ENCODE peak calls at places on chromosomes 5 and 9, in four cellular contexts. W is natural killer cell, K is choroid plexus epithelial cell, Q is A673. Z is an unnamed sample.

GRCh38 chr9:27703591-27703990 is 130.3 kb upstream of the C9orf72 start:
- DNase-seq in K (no peak), W (no peak), Q (no peak), Z (no peak)

GRCh38 chr5:67908145-67908765 is 307.3 kb upstream of the PIK3R1 start:
- DNase-seq in K (no peak), W (no peak), Q (peak; percentile 1), Z (no peak)

GRCh38 chr5:378976-379742 is 57.6 kb downstream of the AHRR start:
- DNase-seq in K (no peak), Q (no peak), W (no peak), Z (peak; percentile 34)

GRCh38 chr9:5557606-5558587 is 47.6 kb downstream of the PDCD1LG2 start:
- DNase-seq in K (no peak), Q (peak; percentile 28), W (peak; percentile 25), Z (no peak)

GRCh38 chr9:113516840-113517577 is 53.5 kb downstream of the RGS3 start:
- DNase-seq in W (peak; percentile 75), K (peak; percentile 21), Q (no peak), Z (no peak)

GRCh38 chr5:54717870-54718269 is 200.3 kb downstream of the SNX18 start:
- DNase-seq in K (no peak), W (no peak), Q (no peak), Z (no peak)

GRCh38 chr5:37989884-37990283 is 150.0 kb upstream of the GDNF start:
- DNase-seq in K (no peak), Q (no peak), W (no peak), Z (no peak)

GRCh38 chr9:14511452-14511851 is 181.8 kb downstream of the ZDHHC21 start:
- DNase-seq in Q (no peak), W (no peak), K (peak; percentile 5), Z (no peak)

GRCh38 chr5:148730272-148730954 is 76.1 kb upstream of the HTR4 start:
- DNase-seq in W (no peak), K (peak; percentile 49), Q (no peak), Z (no peak)

GRCh38 chr5:173582198-173583092 is 34.0 kb downstream of the BOD1 start:
- DNase-seq in W (no peak), K (no peak), Q (peak; percentile 53), Z (no peak)

GRCh38 chr9:115614931-115615401 is 497.0 kb upstream of the TNC start:
- DNase-seq in Q (no peak), W (no peak), K (peak; percentile 43), Z (no peak)

GRCh38 chr9:74644015-74644414 is 146.9 kb downstream of the RORB start:
- DNase-seq in W (no peak), Q (no peak), K (no peak), Z (no peak)

GRCh38 chr5:43530648-43531047 is 15.7 kb upstream of the C5orf34 start:
- DNase-seq in Q (no peak), W (no peak), K (no peak), Z (no peak)

GRCh38 chr9:137320555-137321384 is 18.7 kb upstream of the NRARP start:
- DNase-seq in K (no peak), Q (peak; percentile 58), W (no peak), Z (peak; percentile 67)

GRCh38 chr5:57470339-57470738 is 12.3 kb downstream of the ACTBL2 start:
- DNase-seq in Q (peak; percentile 11), W (no peak), K (no peak), Z (no peak)

GRCh38 chr9:136831720-136832104 is 10.6 kb upstream of the AJM1 start:
- DNase-seq in K (no peak), Q (no peak), W (no peak), Z (no peak)

DNA sequence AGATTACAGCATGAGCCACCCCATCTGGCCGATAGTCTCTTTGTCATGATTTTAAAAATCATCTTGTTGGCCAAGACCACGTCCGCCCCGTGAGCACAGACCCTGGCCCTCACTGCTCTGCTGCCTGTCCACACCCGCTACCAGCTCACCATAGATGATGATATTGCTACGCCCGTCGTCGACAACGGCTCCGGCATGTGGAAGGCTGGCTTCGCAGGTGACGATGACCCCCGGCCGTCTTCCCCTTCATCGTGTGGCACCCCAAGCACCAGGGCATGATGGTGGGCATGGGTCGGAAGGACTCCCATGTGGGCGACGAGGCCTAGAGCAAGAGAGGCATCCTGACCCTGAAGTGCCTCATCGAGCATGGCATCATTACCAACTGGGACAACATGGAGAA is 76.5 kb downstream of the KDM4C start:
- DNase-seq in Q (no peak), K (no peak), W (no peak), Z (no peak)
- TF ChIP-seq CTCF in Q (no peak), K (no peak), W (no peak), Z (no peak)

GRCh38 chr5:153275697-153276096 is 214.8 kb upstream of the GRIA1 start:
- DNase-seq in Q (no peak), W (no peak), K (no peak), Z (no peak)
- TF ChIP-seq CTCF in Q (no peak), W (no peak), K (no peak), Z (no peak)

GRCh38 chr5:6545036-6545693 is 87.7 kb downstream of the NSUN2 start:
- DNase-seq in K (no peak), W (no peak), Q (no peak), Z (peak; percentile 58)
- TF ChIP-seq CTCF in K (no peak), W (no peak), Q (no peak), Z (no peak)

GRCh38 chr5:178859625-178860521 is at the start of gene ZNF354B:
- DNase-seq in W (peak; percentile 61), K (peak; percentile 97), Q (peak; percentile 94), Z (peak; percentile 89)
- TF ChIP-seq CTCF in W (no peak), K (peak; percentile 29), Q (no peak), Z (no peak)

GRCh38 chr5:180532268-180532667 is 38.1 kb downstream of the CNOT6 start:
- DNase-seq in K (peak; percentile 16), Q (no peak), W (no peak), Z (no peak)

GRCh38 chr5:180525363-180525762 is 31.2 kb downstream of the CNOT6 start:
- DNase-seq in W (no peak), K (no peak), Q (peak; percentile 6), Z (no peak)

GRCh38 chr5:180523629-180524466 is 29.7 kb downstream of the CNOT6 start:
- DNase-seq in K (peak; percentile 59), W (no peak), Q (peak; percentile 12), Z (no peak)

GRCh38 chr5:180526265-180526664 is 32.1 kb downstream of the CNOT6 start:
- DNase-seq in K (no peak), Q (no peak), W (no peak), Z (no peak)

DNA sequence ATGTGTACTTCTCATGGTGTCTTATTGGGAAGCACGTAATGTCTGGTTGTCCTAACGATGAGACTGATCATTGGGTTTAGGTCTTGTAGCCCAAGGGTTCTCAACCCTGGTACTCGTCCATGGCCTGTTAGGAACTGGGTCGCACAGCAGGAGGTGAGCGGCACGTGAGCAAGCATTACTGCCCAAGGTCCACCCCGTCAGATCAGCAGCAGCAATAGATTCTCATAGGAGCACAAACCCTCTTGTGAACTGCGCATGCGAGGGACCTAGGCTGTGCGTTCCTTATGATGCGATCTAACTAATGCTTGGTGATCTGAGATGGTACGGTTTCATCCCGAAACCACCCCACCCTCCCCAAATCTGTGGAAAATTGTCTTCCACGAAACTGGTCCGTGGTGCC is 33.5 kb downstream of the CNOT6 start:
- DNase-seq in K (no peak), W (no peak), Q (no peak), Z (no peak)
- TF ChIP-seq CTCF in K (no peak), W (no peak), Q (no peak), Z (no peak)

Z was measured in type B pancreatic cell.